ENCODE peak calls at places on chromosomes 13 and 19, in four cellular contexts. One of them, this sample, is unnamed.

GRCh38 chr19:46654621-46655152 is 6.3 kb downstream of the DACT3 start:
- DNase-seq in AG04449: no peak
- DNase-seq in LHCN-M2: no peak
- DNase-seq in nephron progenitor cell: peak
- DNase-seq in this sample: no peak

GRCh38 chr19:46015080-46015960 is 7.5 kb downstream of the PGLYRP1 start:
- DNase-seq in nephron progenitor cell: peak
- DNase-seq in AG04449: no peak
- DNase-seq in LHCN-M2: no peak
- DNase-seq in this sample: peak

GRCh38 chr13:94387047-94387446 is 92.4 kb downstream of the DCT start:
- DNase-seq in nephron progenitor cell: no peak
- DNase-seq in LHCN-M2: no peak
- DNase-seq in AG04449: no peak
- DNase-seq in this sample: no peak

GRCh38 chr19:11347546-11347945 is 1.2 kb downstream of the CCDC159 start:
- DNase-seq in AG04449: no peak
- DNase-seq in LHCN-M2: no peak
- DNase-seq in nephron progenitor cell: no peak
- DNase-seq in this sample: no peak

GRCh38 chr13:31747271-31747670 is 7.9 kb downstream of the RXFP2 start:
- DNase-seq in nephron progenitor cell: no peak
- DNase-seq in LHCN-M2: no peak
- DNase-seq in AG04449: no peak
- DNase-seq in this sample: no peak

GRCh38 chr13:109695402-109696190 is 90.8 kb downstream of the IRS2 start:
- DNase-seq in AG04449: no peak
- DNase-seq in nephron progenitor cell: no peak
- DNase-seq in LHCN-M2: no peak
- DNase-seq in this sample: no peak

GRCh38 chr13:43422061-43422460 is 364.7 kb downstream of the ENOX1 start:
- DNase-seq in nephron progenitor cell: no peak
- DNase-seq in LHCN-M2: no peak
- DNase-seq in AG04449: no peak
- DNase-seq in this sample: no peak

GRCh38 chr19:37954421-37954874 is 47.4 kb downstream of the SIPA1L3 start:
- DNase-seq in LHCN-M2: no peak
- DNase-seq in AG04449: no peak
- DNase-seq in nephron progenitor cell: no peak
- DNase-seq in this sample: no peak

GRCh38 chr19:39870171-39870971 is 24.2 kb upstream of the FBL start:
- DNase-seq in AG04449: no peak
- DNase-seq in LHCN-M2: no peak
- DNase-seq in nephron progenitor cell: peak
- DNase-seq in this sample: peak

GRCh38 chr13:60275208-60275607 is 111.5 kb upstream of the DIAPH3 start:
- DNase-seq in nephron progenitor cell: no peak
- DNase-seq in LHCN-M2: no peak
- DNase-seq in AG04449: no peak
- DNase-seq in this sample: no peak

GRCh38 chr13:20473139-20473538 is 52.5 kb downstream of the CRYL1 start:
- DNase-seq in LHCN-M2: peak
- DNase-seq in nephron progenitor cell: no peak
- DNase-seq in AG04449: no peak
- DNase-seq in this sample: no peak

GRCh38 chr13:52348081-52348480 is 57.9 kb downstream of the THSD1 start:
- DNase-seq in LHCN-M2: peak
- DNase-seq in nephron progenitor cell: peak
- DNase-seq in AG04449: peak
- DNase-seq in this sample: no peak

GRCh38 chr13:30107126-30107525 is 200.2 kb downstream of the KATNAL1 start:
- DNase-seq in nephron progenitor cell: no peak
- DNase-seq in AG04449: no peak
- DNase-seq in LHCN-M2: no peak
- DNase-seq in this sample: no peak

GRCh38 chr13:111912991-111913781 is 153.8 kb upstream of the SOX1 start:
- DNase-seq in AG04449: no peak
- DNase-seq in LHCN-M2: no peak
- DNase-seq in nephron progenitor cell: peak
- DNase-seq in this sample: peak

GRCh38 chr19:39590265-39590664 is 12.1 kb upstream of the LGALS13 start:
- DNase-seq in nephron progenitor cell: peak
- DNase-seq in AG04449: no peak
- DNase-seq in LHCN-M2: peak
- DNase-seq in this sample: peak

GRCh38 chr19:4877753-4878490 is 10.5 kb upstream of the PLIN3 start:
- DNase-seq in nephron progenitor cell: peak
- DNase-seq in LHCN-M2: peak
- DNase-seq in AG04449: no peak
- DNase-seq in this sample: peak

GRCh38 chr19:6393982-6394412 is 1.0 kb upstream of the GTF2F1 start:
- DNase-seq in nephron progenitor cell: no peak
- DNase-seq in AG04449: no peak
- DNase-seq in LHCN-M2: no peak
- DNase-seq in this sample: no peak

GRCh38 chr19:18520848-18521691 is 800 bp downstream of the ELL start:
- DNase-seq in AG04449: no peak
- DNase-seq in LHCN-M2: no peak
- DNase-seq in nephron progenitor cell: peak
- DNase-seq in this sample: peak

GRCh38 chr19:10885241-10886169 is 14.2 kb downstream of the CARM1 start:
- DNase-seq in AG04449: no peak
- DNase-seq in LHCN-M2: no peak
- DNase-seq in nephron progenitor cell: no peak
- DNase-seq in this sample: no peak

GRCh38 chr19:57671124-57671895 is 2.6 kb downstream of the ZSCAN4 start:
- DNase-seq in nephron progenitor cell: no peak
- DNase-seq in AG04449: no peak
- DNase-seq in LHCN-M2: no peak
- DNase-seq in this sample: no peak

GRCh38 chr19:51440846-51441409 is 17.3 kb downstream of the SIGLEC8 start:
- DNase-seq in LHCN-M2: no peak
- DNase-seq in AG04449: no peak
- DNase-seq in nephron progenitor cell: no peak
- DNase-seq in this sample: no peak

GRCh38 chr19:54158812-54159351 is 639 bp downstream of the LENG1 start:
- DNase-seq in AG04449: no peak
- DNase-seq in nephron progenitor cell: no peak
- DNase-seq in LHCN-M2: no peak
- DNase-seq in this sample: peak

GRCh38 chr19:15008308-15008707 is 28.6 kb upstream of the SLC1A6 start:
- DNase-seq in nephron progenitor cell: no peak
- DNase-seq in AG04449: no peak
- DNase-seq in LHCN-M2: no peak
- DNase-seq in this sample: no peak

GRCh38 chr19:47511128-47511517 is 3.7 kb downstream of the NAPA start:
- DNase-seq in LHCN-M2: peak
- DNase-seq in nephron progenitor cell: no peak
- DNase-seq in AG04449: no peak
- DNase-seq in this sample: no peak

GRCh38 chr19:56660381-56661105 is 11.0 kb downstream of the ZNF835 start:
- DNase-seq in LHCN-M2: no peak
- DNase-seq in AG04449: no peak
- DNase-seq in nephron progenitor cell: no peak
- DNase-seq in this sample: no peak

GRCh38 chr13:102227696-102228095 is 174.2 kb downstream of the FGF14 start:
- DNase-seq in LHCN-M2: no peak
- DNase-seq in nephron progenitor cell: no peak
- DNase-seq in AG04449: no peak
- DNase-seq in this sample: no peak

GRCh38 chr13:98922306-98922705 is 55.6 kb downstream of the DOCK9 start:
- DNase-seq in LHCN-M2: no peak
- DNase-seq in AG04449: no peak
- DNase-seq in nephron progenitor cell: no peak
- DNase-seq in this sample: no peak

GRCh38 chr19:8488351-8488750 is 14.1 kb downstream of the PRAM1 start:
- DNase-seq in nephron progenitor cell: no peak
- DNase-seq in LHCN-M2: no peak
- DNase-seq in AG04449: no peak
- DNase-seq in this sample: no peak

GRCh38 chr19:49056101-49056901 is 1.2 kb downstream of the CGB7 start:
- DNase-seq in LHCN-M2: peak
- DNase-seq in AG04449: no peak
- DNase-seq in nephron progenitor cell: peak
- DNase-seq in this sample: peak

GRCh38 chr19:11420894-11421606 is 1.9 kb upstream of the RGL3 start:
- DNase-seq in LHCN-M2: no peak
- DNase-seq in nephron progenitor cell: peak
- DNase-seq in AG04449: no peak
- DNase-seq in this sample: peak

GRCh38 chr19:30371960-30372824 is at the start of gene ZNF536:
- DNase-seq in LHCN-M2: no peak
- DNase-seq in AG04449: no peak
- DNase-seq in nephron progenitor cell: no peak
- DNase-seq in this sample: no peak

GRCh38 chr13:25687622-25688225 is 315.9 kb downstream of the ATP8A2 start:
- DNase-seq in LHCN-M2: no peak
- DNase-seq in AG04449: no peak
- DNase-seq in nephron progenitor cell: no peak
- DNase-seq in this sample: no peak

GRCh38 chr13:113804017-113804702 is 45.1 kb downstream of the TMEM255B start:
- DNase-seq in nephron progenitor cell: no peak
- DNase-seq in LHCN-M2: no peak
- DNase-seq in AG04449: no peak
- DNase-seq in this sample: no peak

GRCh38 chr19:4140237-4140711 is 13.2 kb upstream of the CREB3L3 start:
- DNase-seq in AG04449: no peak
- DNase-seq in nephron progenitor cell: peak
- DNase-seq in LHCN-M2: peak
- DNase-seq in this sample: peak

GRCh38 chr19:5156231-5156986 is 184.2 kb downstream of the PTPRS start:
- DNase-seq in LHCN-M2: no peak
- DNase-seq in AG04449: no peak
- DNase-seq in nephron progenitor cell: no peak
- DNase-seq in this sample: no peak

GRCh38 chr19:2271516-2272103 is 10.4 kb downstream of the PEAK3 start:
- DNase-seq in LHCN-M2: peak
- DNase-seq in nephron progenitor cell: no peak
- DNase-seq in AG04449: no peak
- DNase-seq in this sample: peak